ENCODE peak calls at places on chromosomes 16 and 17, in ten cellular contexts. W is astrocyte; G is endodermal cell; D is colonic mucosa; B is CD8-positive, alpha-beta T cell; U is A549; N is aorta; C is naive thymus-derived CD4-positive, alpha-beta T cell; T is PC-3; O is GM12878. H is an unnamed sample.

GRCh38 chr17:57881783-57882291 is 32.0 kb upstream of the MRPS23 start:
- DNase-seq in W (no peak), G (peak; percentile 78), D (no peak), B (no peak), U (no peak), N (no peak), C (no peak), T (no peak), O (no peak), H (no peak)

GRCh38 chr17:9544221-9544620 is 31.4 kb downstream of the STX8 start:
- DNase-seq in W (peak; percentile 38), G (peak; percentile 80), D (no peak), B (no peak), U (no peak), N (no peak), C (no peak), T (no peak), O (no peak), H (no peak)

GRCh38 chr16:4402439-4403132 is 13.8 kb downstream of the CORO7 start:
- DNase-seq in W (no peak), G (peak; percentile 96), D (peak; percentile 82), B (peak; percentile 50), U (peak; percentile 88), N (peak; percentile 96), C (peak; percentile 64), T (peak; percentile 65), O (no peak), H (peak; percentile 93)

GRCh38 chr16:79865918-79866317 is 265.4 kb upstream of the MAF start:
- DNase-seq in W (no peak), G (no peak), D (no peak), B (no peak), U (no peak), N (no peak), C (no peak), T (no peak), O (no peak), H (no peak)

GRCh38 chr17:5254903-5255521 is 20.4 kb upstream of the SCIMP start:
- DNase-seq in W (no peak), G (no peak), D (no peak), B (no peak), U (no peak), N (no peak), C (no peak), T (peak; percentile 33), O (no peak), H (no peak)

GRCh38 chr17:77726549-77726957 is 231.9 kb upstream of the TNRC6C start:
- DNase-seq in W (no peak), G (peak; percentile 20), D (peak; percentile 11), B (no peak), U (no peak), N (peak; percentile 59), C (no peak), T (no peak), O (no peak), H (no peak)

GRCh38 chr16:89187337-89188063 is 12.8 kb downstream of the SLC22A31 start:
- DNase-seq in W (no peak), G (peak; percentile 63), D (no peak), B (no peak), U (no peak), N (no peak), C (no peak), T (no peak), O (no peak), H (no peak)

GRCh38 chr16:84065536-84066132 is 23.0 kb upstream of the SLC38A8 start:
- DNase-seq in W (peak; percentile 29), G (peak; percentile 85), D (peak; percentile 66), B (no peak), U (peak; percentile 39), N (no peak), C (no peak), T (peak; percentile 59), O (no peak), H (peak; percentile 77)

GRCh38 chr16:87325480-87325879 is 8.3 kb upstream of the C16orf95 start:
- DNase-seq in W (no peak), G (no peak), D (no peak), B (no peak), U (no peak), N (no peak), C (no peak), T (no peak), O (no peak), H (no peak)

GRCh38 chr16:29816694-29817441 is 916 bp downstream of the PAGR1 start:
- DNase-seq in W (no peak), G (peak; percentile 85), D (peak; percentile 80), B (peak; percentile 29), U (peak; percentile 67), N (peak; percentile 89), C (no peak), T (peak; percentile 49), O (no peak), H (peak; percentile 80)

GRCh38 chr16:29813644-29814562 is 1.9 kb downstream of the PRRT2 start:
- DNase-seq in W (no peak), G (no peak), D (no peak), B (no peak), U (no peak), N (no peak), C (no peak), T (no peak), O (no peak), H (no peak)

GRCh38 chr16:29814592-29814991 is 1.4 kb upstream of the PAGR1 start:
- DNase-seq in W (no peak), G (no peak), D (no peak), B (no peak), U (no peak), N (no peak), C (no peak), T (no peak), O (no peak), H (no peak)

GRCh38 chr16:29815793-29816693 is at the start of gene PAGR1:
- DNase-seq in W (peak; percentile 100), G (peak; percentile 99), D (peak; percentile 99), B (peak; percentile 97), U (peak; percentile 95), N (peak; percentile 99), C (peak; percentile 92), T (peak; percentile 97), O (peak; percentile 100), H (peak; percentile 99)

DNA sequence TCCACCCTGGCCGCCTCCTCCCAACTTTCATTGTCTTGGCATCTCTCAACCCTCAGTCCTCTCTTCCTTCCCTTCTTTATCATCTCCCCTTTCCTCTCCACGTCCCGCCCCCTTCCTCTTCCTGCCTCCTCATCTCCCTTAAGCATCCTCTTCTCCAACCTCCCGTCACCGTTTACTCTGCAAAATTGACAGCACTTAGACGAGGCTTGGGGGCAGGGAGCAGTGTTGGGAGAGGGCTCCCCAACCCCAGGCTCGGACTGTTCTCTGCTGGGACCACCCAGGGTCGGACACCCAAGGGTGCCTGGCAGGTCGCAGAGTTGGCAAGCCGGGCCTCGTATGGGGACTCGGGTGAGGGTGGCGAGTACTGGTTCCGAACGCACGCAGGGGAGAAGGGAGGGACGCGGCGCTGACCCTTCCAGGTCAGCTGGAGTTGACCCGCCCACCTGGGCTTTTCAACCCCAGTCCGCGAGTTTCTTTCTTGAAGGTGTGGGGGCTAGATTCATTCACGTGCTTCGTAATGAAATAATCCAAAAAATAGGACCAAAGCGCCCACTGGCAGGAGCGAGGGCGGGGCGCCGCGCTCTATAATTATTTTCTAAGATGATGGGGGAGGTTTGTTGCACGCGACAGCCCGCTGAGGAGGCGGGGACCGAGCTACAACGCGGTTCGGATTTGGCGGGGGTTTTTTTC is 775 bp upstream of the PAGR1 start:
- DNase-seq in W (no peak), G (peak; percentile 64), D (peak; percentile 56), B (no peak), U (no peak), N (no peak), C (no peak), T (no peak), O (no peak), H (no peak)
- H3K4me3 ChIP-seq in W (peak overlapping the region; percentile 79), G (peak overlapping the region; percentile 81), D (peak overlapping the region; percentile 67), B (peak overlapping the region; percentile 90), U (peak overlapping the region; percentile 92), N (no peak overlapping the region), C (peak overlapping the region; percentile 99), T (peak overlapping the region; percentile 95), O (peak overlapping the region; percentile 99), H (peak overlapping the region; percentile 89)

DNA sequence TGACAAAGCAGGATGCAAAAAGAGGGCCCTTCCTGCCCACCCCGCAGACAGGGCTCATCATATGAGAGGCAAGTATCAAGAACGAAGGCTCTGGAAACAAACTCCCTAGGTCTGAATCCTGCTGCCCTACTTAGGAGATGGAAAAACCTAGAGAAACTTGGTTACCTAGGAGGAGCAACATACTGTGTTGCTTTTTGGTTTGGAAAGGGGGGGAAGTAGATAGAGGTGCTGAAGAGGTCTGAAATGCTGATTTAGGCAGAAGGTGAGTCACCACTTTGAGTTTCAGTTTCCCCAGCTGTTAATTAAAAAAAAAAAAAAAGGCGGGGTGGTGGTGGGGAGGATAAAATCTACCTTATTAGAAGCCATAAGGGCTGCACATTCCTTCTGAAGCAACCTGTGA is 1.5 kb downstream of the N4BP1 start:
- DNase-seq in W (peak; percentile 31), G (no peak), D (no peak), B (peak; percentile 20), U (no peak), N (no peak), C (no peak), T (peak; percentile 9), O (peak; percentile 61), H (no peak)
- H3K4me1 ChIP-seq in W (peaks cover 27% of the 10 kb centered on the region), G (peaks cover 11% of the 10 kb centered on the region), D (peaks cover 18% of the 10 kb centered on the region), B (peaks cover 84% of the 10 kb centered on the region), U (peaks cover 42% of the 10 kb centered on the region), N (peaks cover 4% of the 10 kb centered on the region), C (peaks cover 80% of the 10 kb centered on the region), T (peaks cover 28% of the 10 kb centered on the region), O (peaks cover 45% of the 10 kb centered on the region), H (peaks cover 54% of the 10 kb centered on the region)

GRCh38 chr16:71672125-71672524 is 46.1 kb downstream of the MARVELD3 start:
- DNase-seq in W (no peak), G (no peak), D (no peak), B (no peak), U (no peak), N (no peak), C (no peak), T (no peak), O (no peak), H (no peak)
- H3K4me3 ChIP-seq in W (no peak overlapping the region), G (no peak overlapping the region), D (no peak overlapping the region), B (no peak overlapping the region), U (no peak overlapping the region), N (no peak overlapping the region), C (no peak overlapping the region), T (no peak overlapping the region), O (no peak overlapping the region), H (no peak overlapping the region)

GRCh38 chr16:3254309-3254708 is 2.1 kb downstream of the MEFV start:
- DNase-seq in W (no peak), G (no peak), D (no peak), B (no peak), U (no peak), N (no peak), C (no peak), T (no peak), O (no peak), H (no peak)

GRCh38 chr16:3259097-3259496 is 2.7 kb upstream of the MEFV start:
- DNase-seq in W (no peak), G (no peak), D (peak; percentile 28), B (no peak), U (no peak), N (no peak), C (no peak), T (no peak), O (no peak), H (peak; percentile 49)

GRCh38 chr16:3259829-3260228 is 3.4 kb upstream of the MEFV start:
- DNase-seq in W (no peak), G (no peak), D (no peak), B (no peak), U (no peak), N (no peak), C (no peak), T (no peak), O (no peak), H (no peak)

GRCh38 chr16:3256146-3256875 is at the start of gene MEFV:
- DNase-seq in W (no peak), G (no peak), D (no peak), B (no peak), U (no peak), N (no peak), C (no peak), T (no peak), O (no peak), H (no peak)

GRCh38 chr16:3256876-3257465 is 538 bp upstream of the MEFV start:
- DNase-seq in W (peak; percentile 57), G (no peak), D (no peak), B (no peak), U (no peak), N (no peak), C (no peak), T (peak; percentile 36), O (no peak), H (no peak)
- H3K4me1 ChIP-seq in W (peaks cover 2% of the 10 kb centered on the region), G (no peaks in the 10 kb centered on the region), D (no peaks in the 10 kb centered on the region), B (no peaks in the 10 kb centered on the region), U (no peaks in the 10 kb centered on the region), N (no peaks in the 10 kb centered on the region), C (no peaks in the 10 kb centered on the region), T (no peaks in the 10 kb centered on the region), O (no peaks in the 10 kb centered on the region), H (peaks cover 23% of the 10 kb centered on the region)